ENCODE peak calls at places on chromosomes 2 and 18, in ten cellular contexts. Y is activated T-cell treated with anti-CD3 and anti-CD28 coated beads, Interleukin-2, amount 50 U/mL, for 48 hours; N is DMS 273 treated with DMSO at 0.1 percent for 48 hours; Z is kidney; C is neural crest cell; O is NCI-H774; R is NK-92 treated with Interleukin-12 subunit alpha and Interleukin-12 subunit beta, amount 100 ng/mL, for 24 hours; M is stimulated activated CD4-positive, alpha-beta T cell treated with anti-CD3 and anti-CD28 coated beads, Interleukin-4, amount 100 ng/mL, for 24 hours; W is AG08396; T is Daoy. Q is an unnamed sample.

GRCh38 chr2:160205511-160205910 is 5.4 kb upstream of the ITGB6 start:
- DNase-seq in Y (no peak), O (no peak), N (no peak), M (no peak), C (no peak), Z (peak), W (peak), T (peak), R (no peak), Q (no peak)

GRCh38 chr2:39160982-39161381 is 40.1 kb upstream of the SOS1 start:
- DNase-seq in M (no peak), W (no peak), C (no peak), Y (no peak), O (no peak), R (no peak), N (no peak), T (no peak), Z (no peak), Q (no peak)

GRCh38 chr2:223824301-223824700 is 13.1 kb downstream of the AP1S3 start:
- DNase-seq in R (no peak), C (no peak), Z (no peak), M (no peak), W (no peak), N (no peak), Y (no peak), T (no peak), O (no peak), Q (no peak)

GRCh38 chr2:109670556-109671411 is 56.6 kb downstream of the SOWAHC start:
- DNase-seq in T (no peak), Y (no peak), C (no peak), R (no peak), O (no peak), M (no peak), W (no peak), Z (no peak), N (no peak), Q (peak)

GRCh38 chr2:233424028-233424951 is 70.0 kb downstream of the DGKD start:
- DNase-seq in C (no peak), N (no peak), R (no peak), Y (peak), O (no peak), M (no peak), Z (no peak), W (no peak), T (peak), Q (peak)

GRCh38 chr2:207974214-207974600 is 51.1 kb downstream of the PLEKHM3 start:
- DNase-seq in W (no peak), R (no peak), T (no peak), M (no peak), O (no peak), Y (no peak), C (no peak), Z (no peak), N (no peak), Q (no peak)

GRCh38 chr2:54597153-54597827 is 126.2 kb upstream of the EML6 start:
- DNase-seq in O (no peak), T (no peak), W (no peak), M (peak), N (peak), R (no peak), C (no peak), Z (no peak), Y (peak), Q (no peak)

GRCh38 chr2:43165378-43166025 is 60.9 kb downstream of the ZFP36L2 start:
- DNase-seq in M (no peak), T (no peak), W (no peak), Y (no peak), C (no peak), R (no peak), O (no peak), N (no peak), Z (no peak), Q (no peak)

GRCh38 chr18:26383454-26384270 is 157.4 kb downstream of the TAF4B start:
- DNase-seq in C (no peak), Y (no peak), W (peak), M (no peak), R (no peak), N (peak), T (peak), Z (no peak), O (peak), Q (no peak)

GRCh38 chr18:2914185-2914584 is 67.4 kb downstream of the EMILIN2 start:
- DNase-seq in M (no peak), Z (peak), N (no peak), Y (peak), T (no peak), C (no peak), O (no peak), R (no peak), W (no peak), Q (peak)

GRCh38 chr2:134142341-134142738 is 111.5 kb upstream of the MGAT5 start:
- DNase-seq in O (no peak), R (no peak), W (no peak), Z (no peak), M (no peak), N (no peak), Y (no peak), T (no peak), C (no peak), Q (no peak)

GRCh38 chr2:46847726-46848421 is 67.7 kb downstream of the MCFD2 start:
- DNase-seq in R (no peak), C (no peak), Y (no peak), M (no peak), W (peak), N (no peak), T (no peak), Z (peak), O (no peak), Q (no peak)

GRCh38 chr2:236662231-236663160 is 92.9 kb downstream of the ACKR3 start:
- DNase-seq in T (no peak), Y (no peak), O (no peak), W (no peak), C (no peak), N (no peak), R (no peak), Z (no peak), M (no peak), Q (no peak)

GRCh38 chr2:104378853-104379374 is 475.0 kb upstream of the POU3F3 start:
- DNase-seq in R (no peak), M (peak), N (peak), Z (no peak), W (no peak), Y (peak), C (peak), T (peak), O (peak), Q (no peak)

GRCh38 chr2:201203916-201204654 is 21.1 kb downstream of the CASP10 start:
- DNase-seq in C (no peak), R (no peak), O (no peak), M (no peak), Z (peak), T (no peak), N (no peak), W (peak), Y (no peak), Q (no peak)

GRCh38 chr18:69102959-69103358 is 297.7 kb upstream of the DOK6 start:
- DNase-seq in W (peak), M (no peak), Z (no peak), Y (no peak), O (no peak), C (no peak), T (no peak), R (no peak), N (no peak), Q (no peak)

GRCh38 chr2:160828076-160828475 is 332.2 kb upstream of the TANK start:
- DNase-seq in O (no peak), N (no peak), T (no peak), Y (no peak), M (no peak), C (no peak), R (no peak), W (no peak), Z (no peak), Q (no peak)

GRCh38 chr18:27500531-27500930 is 315.4 kb upstream of the CHST9 start:
- DNase-seq in Z (no peak), M (no peak), T (no peak), N (no peak), W (no peak), Y (no peak), O (no peak), R (no peak), C (no peak), Q (no peak)

GRCh38 chr2:131005229-131005935 is 87.9 kb downstream of the FAM168B start:
- DNase-seq in T (no peak), C (no peak), R (no peak), W (no peak), M (no peak), Z (no peak), O (no peak), N (no peak), Y (no peak), Q (no peak)

GRCh38 chr2:176646033-176646615 is 376.9 kb downstream of the MTX2 start:
- DNase-seq in Y (no peak), Z (no peak), N (no peak), W (no peak), R (no peak), C (no peak), T (no peak), O (no peak), M (no peak), Q (no peak)

GRCh38 chr2:108377815-108378630 is at the start of gene SULT1C4:
- DNase-seq in R (no peak), Y (no peak), W (no peak), O (no peak), T (no peak), M (no peak), C (peak), N (no peak), Z (peak), Q (no peak)

GRCh38 chr2:134402385-134402784 is 148.5 kb downstream of the MGAT5 start:
- DNase-seq in Z (no peak), C (no peak), M (no peak), N (no peak), Y (no peak), R (no peak), W (no peak), O (no peak), T (no peak), Q (no peak)

GRCh38 chr2:26246818-26247217 is 2.1 kb downstream of the HADHB start:
- DNase-seq in W (no peak), Y (peak), T (peak), R (no peak), O (no peak), M (peak), N (no peak), Z (no peak), C (no peak), Q (no peak)

GRCh38 chr2:95158891-95159619 is 593 bp downstream of the ZNF514 start:
- DNase-seq in W (peak), N (no peak), R (no peak), Z (peak), O (peak), T (peak), M (peak), C (peak), Y (peak), Q (no peak)

GRCh38 chr2:120594856-120595685 is 140.6 kb upstream of the GLI2 start:
- DNase-seq in R (no peak), Z (peak), C (no peak), T (peak), M (no peak), O (no peak), Y (no peak), W (no peak), N (no peak), Q (no peak)

GRCh38 chr2:70964596-70965386 is 13.6 kb upstream of the ANKRD53 start:
- DNase-seq in W (peak), Y (peak), M (peak), N (no peak), O (no peak), R (peak), C (peak), Z (no peak), T (peak), Q (peak)

GRCh38 chr2:3493610-3493997 is 25.7 kb downstream of the ADI1 start:
- DNase-seq in Y (no peak), W (peak), C (no peak), T (peak), Z (no peak), N (no peak), O (peak), M (no peak), R (no peak), Q (peak)

GRCh38 chr18:43010611-43011010 is 104.9 kb downstream of the RIT2 start:
- DNase-seq in M (no peak), Z (no peak), R (no peak), Y (no peak), W (no peak), O (no peak), T (no peak), N (no peak), C (no peak), Q (no peak)

GRCh38 chr2:239947361-239948045 is 77.6 kb downstream of the NDUFA10 start:
- DNase-seq in Z (peak), M (no peak), Y (peak), R (no peak), W (no peak), C (no peak), T (no peak), N (no peak), O (no peak), Q (peak)

GRCh38 chr2:224278531-224278930 is 123.4 kb downstream of the FAM124B start:
- DNase-seq in C (no peak), N (no peak), M (no peak), R (no peak), W (no peak), Z (no peak), O (no peak), Y (no peak), T (no peak), Q (no peak)

GRCh38 chr2:25276569-25277465 is 64.9 kb downstream of the DNMT3A start:
- DNase-seq in R (no peak), M (peak), O (no peak), C (peak), Y (peak), T (no peak), Z (peak), W (peak), N (no peak), Q (no peak)

GRCh38 chr2:121475811-121476571 is 54.7 kb upstream of the RNU4ATAC start:
- DNase-seq in Z (no peak), R (no peak), Y (no peak), N (no peak), M (no peak), C (no peak), W (no peak), O (no peak), T (no peak), Q (no peak)

GRCh38 chr2:237662671-237663093 is 35.3 kb downstream of the LRRFIP1 start:
- DNase-seq in O (peak), Z (peak), R (no peak), N (peak), C (peak), M (peak), Y (peak), T (peak), W (peak), Q (no peak)

GRCh38 chr18:44033144-44033543 is 647.5 kb upstream of the SETBP1 start:
- DNase-seq in M (no peak), C (no peak), Y (no peak), N (no peak), O (no peak), R (peak), Z (no peak), W (no peak), T (no peak), Q (no peak)

GRCh38 chr2:126990605-126991532 is 92.2 kb downstream of the TEX51 start:
- DNase-seq in M (no peak), R (no peak), Z (no peak), C (no peak), N (no peak), W (no peak), Y (no peak), T (no peak), O (no peak), Q (no peak)

GRCh38 chr2:85111819-85112281 is 21.3 kb upstream of the TCF7L1 start:
- DNase-seq in Y (no peak), M (no peak), Z (no peak), W (peak), C (no peak), R (no peak), O (no peak), N (no peak), T (peak), Q (no peak)

GRCh38 chr18:23191952-23192662 is 56.8 kb downstream of the CABLES1 start:
- DNase-seq in W (peak), Y (no peak), N (no peak), R (no peak), O (no peak), C (no peak), Z (peak), T (peak), M (no peak), Q (no peak)

Q was measured in mesenteric fat pad.